ENCODE peak calls at places on chromosomes 6 and 20, in nine cellular contexts. O is PC-9, Y is fibroblast of lung, E is neural progenitor cell, B is GM23338, F is heart left ventricle, V is cardiac fibroblast, X is BE2C, I is endothelial cell. J is an unnamed sample.

GRCh38 chr6:161694995-161695394 is 421.1 kb upstream of the AGPAT4 start:
- DNase-seq in Y (peak; percentile 54), I (no peak), F (no peak), V (peak; percentile 53), E (peak; percentile 21), B (peak; percentile 75), O (no peak), X (peak; percentile 25), J (peak; percentile 17)

GRCh38 chr20:4108495-4109306 is 93.3 kb upstream of the RNF24 start:
- DNase-seq in E (peak; percentile 88), I (peak; percentile 62), V (peak; percentile 93), X (peak; percentile 70), O (peak; percentile 68), F (peak; percentile 62), Y (peak; percentile 93), B (peak; percentile 95), J (peak; percentile 58)

GRCh38 chr6:90256698-90257485 is 39.8 kb downstream of the BACH2 start:
- DNase-seq in F (no peak), B (no peak), X (no peak), V (peak; percentile 43), I (no peak), E (no peak), Y (peak; percentile 89), O (no peak), J (no peak)

GRCh38 chr20:14493408-14493807 is 156.0 kb upstream of the FLRT3 start:
- DNase-seq in F (no peak), I (no peak), X (no peak), V (no peak), B (no peak), E (no peak), Y (no peak), O (no peak), J (no peak)

GRCh38 chr20:56718816-56719215 is 89.7 kb downstream of the TFAP2C start:
- DNase-seq in Y (no peak), F (no peak), B (no peak), O (no peak), V (no peak), I (no peak), E (no peak), X (no peak), J (no peak)

GRCh38 chr6:44002591-44003344 is 124.5 kb downstream of the MRPL14 start:
- DNase-seq in V (peak; percentile 42), I (peak; percentile 43), E (peak; percentile 88), X (peak; percentile 61), B (peak; percentile 78), F (peak; percentile 46), O (no peak), Y (peak; percentile 53), J (peak; percentile 97)

GRCh38 chr20:49450281-49450707 is 32.2 kb downstream of the KCNB1 start:
- DNase-seq in X (peak; percentile 65), V (no peak), O (no peak), E (peak; percentile 59), B (peak; percentile 45), Y (no peak), I (no peak), F (no peak), J (no peak)

GRCh38 chr20:49630396-49630951 is 62.5 kb upstream of the PTGIS start:
- DNase-seq in Y (no peak), I (no peak), X (no peak), F (no peak), V (no peak), E (no peak), O (no peak), B (no peak), J (no peak)

GRCh38 chr20:47353697-47354387 is 2.7 kb downstream of the ZMYND8 start:
- DNase-seq in I (no peak), O (no peak), X (no peak), F (no peak), V (no peak), E (no peak), Y (peak; percentile 57), B (no peak), J (no peak)

GRCh38 chr6:85864453-85865401 is 222.0 kb upstream of the SYNCRIP start:
- DNase-seq in B (no peak), F (no peak), X (no peak), V (peak; percentile 39), Y (peak; percentile 55), O (no peak), I (no peak), E (no peak), J (peak; percentile 6)

GRCh38 chr6:2624177-2624576 is 126.5 kb downstream of the MYLK4 start:
- DNase-seq in I (no peak), X (no peak), V (no peak), B (no peak), E (no peak), F (peak; percentile 74), O (no peak), Y (no peak), J (no peak)
- TF ChIP-seq CTCF in I (no peak), X (no peak), V (no peak), B (no peak), E (no peak), F (no peak), O (no peak), Y (no peak), J (no peak)

GRCh38 chr6:32952817-32953739 is at the start of gene HLA-DMA:
- DNase-seq in F (peak; percentile 88), O (peak; percentile 94), E (peak; percentile 84), I (peak; percentile 77), B (peak; percentile 96), V (peak; percentile 95), Y (peak; percentile 97), X (peak; percentile 52), J (peak; percentile 98)
- TF ChIP-seq CTCF in F (peak; percentile 65), O (peak; percentile 81), E (peak; percentile 78), I (peak; percentile 50), B (peak; percentile 88), V (peak; percentile 84), Y (peak; percentile 79), X (peak; percentile 77), J (peak; percentile 93)

GRCh38 chr6:18528084-18528743 is 141.1 kb downstream of the RNF144B start:
- DNase-seq in B (peak; percentile 36), E (no peak), I (no peak), V (peak; percentile 35), X (no peak), F (no peak), O (no peak), Y (peak; percentile 18), J (no peak)
- TF ChIP-seq CTCF in B (peak; percentile 56), E (peak; percentile 45), I (peak; percentile 35), V (no peak), X (peak; percentile 3), F (no peak), O (peak; percentile 66), Y (no peak), J (no peak)

GRCh38 chr6:30893001-30893591 is 8.8 kb downstream of the DDR1 start:
- DNase-seq in F (no peak), X (no peak), V (no peak), E (peak; percentile 17), B (peak; percentile 56), Y (no peak), O (no peak), I (no peak), J (no peak)
- TF ChIP-seq CTCF in F (no peak), X (peak; percentile 23), V (peak; percentile 11), E (peak; percentile 48), B (peak; percentile 62), Y (no peak), O (no peak), I (no peak), J (peak; percentile 47)

DNA sequence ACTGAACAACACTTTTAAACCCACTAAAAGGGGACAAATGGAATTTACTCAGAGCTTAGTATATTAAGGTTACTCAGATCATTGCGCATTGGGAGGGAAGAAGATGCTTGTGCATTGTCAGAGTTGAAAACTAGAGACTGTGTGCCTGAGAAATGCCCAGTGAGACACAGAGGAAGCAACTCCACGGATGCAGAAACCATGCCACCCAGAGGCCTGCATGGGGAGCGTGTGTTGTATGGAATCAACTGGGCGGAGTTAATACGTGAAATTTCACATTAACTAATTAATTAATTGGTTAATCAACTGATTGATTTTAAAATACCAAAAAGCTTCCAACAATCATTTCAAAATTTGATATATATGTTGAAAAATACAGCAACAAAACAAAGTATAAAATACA is 391.6 kb downstream of the PLCB1 start:
- DNase-seq in O (no peak), F (no peak), B (peak; percentile 35), V (peak; percentile 9), Y (peak; percentile 30), E (peak; percentile 15), I (no peak), X (peak; percentile 61), J (no peak)
- TF ChIP-seq CTCF in O (no peak), F (no peak), B (peak; percentile 33), V (no peak), Y (no peak), E (peak; percentile 38), I (no peak), X (peak; percentile 82), J (no peak)

GRCh38 chr6:113464959-113465358 is 392.2 kb upstream of the MARCKS start:
- DNase-seq in O (peak; percentile 78), F (no peak), Y (peak; percentile 78), E (no peak), B (no peak), V (peak; percentile 89), X (no peak), I (no peak), J (peak; percentile 9)

GRCh38 chr6:113458368-113459010 is 398.7 kb upstream of the MARCKS start:
- DNase-seq in B (no peak), I (no peak), Y (no peak), E (no peak), X (no peak), V (peak; percentile 58), F (no peak), O (no peak), J (no peak)

GRCh38 chr6:113464536-113464935 is 392.6 kb upstream of the MARCKS start:
- DNase-seq in I (no peak), E (no peak), O (no peak), X (no peak), V (no peak), F (no peak), Y (no peak), B (no peak), J (no peak)

GRCh38 chr6:113457751-113458150 is 399.4 kb upstream of the MARCKS start:
- DNase-seq in I (no peak), O (no peak), X (no peak), E (peak; percentile 50), F (no peak), B (no peak), V (no peak), Y (no peak), J (no peak)

GRCh38 chr6:113461153-113461897 is 395.8 kb upstream of the MARCKS start:
- DNase-seq in B (peak; percentile 35), I (no peak), X (peak; percentile 28), E (peak; percentile 13), V (peak; percentile 44), O (no peak), Y (no peak), F (no peak), J (no peak)
- TF ChIP-seq CTCF in B (peak; percentile 49), I (no peak), X (peak; percentile 65), E (peak; percentile 51), V (peak; percentile 20), O (peak; percentile 30), Y (peak; percentile 18), F (no peak), J (no peak)

GRCh38 chr6:36914227-36914794 is 28.6 kb downstream of the C6orf89 start:
- DNase-seq in E (peak; percentile 61), F (no peak), O (peak; percentile 97), B (peak; percentile 90), Y (peak; percentile 34), X (no peak), I (peak; percentile 67), V (peak; percentile 46), J (peak; percentile 88)
- TF ChIP-seq CTCF in E (peak; percentile 50), F (no peak), O (peak; percentile 61), B (peak; percentile 65), Y (peak; percentile 6), X (peak; percentile 9), I (peak; percentile 35), V (peak; percentile 41), J (peak; percentile 47)

J was measured in Calu3.